ENCODE peak calls at places on chromosomes 11 and 22, in four cellular contexts. H is naive thymus-derived CD8-positive, alpha-beta T cell; C is iris pigment epithelial cell; N is upper lobe of right lung. L is an unnamed sample.

GRCh38 chr11:73856001-73856663 is 20.5 kb downstream of the COA4 start:
- DNase-seq in N (no peak), C (peak), H (no peak), L (no peak)

GRCh38 chr11:57649826-57650738 is at the start of gene YPEL4:
- DNase-seq in N (no peak), H (peak), C (peak), L (peak)

GRCh38 chr11:107576497-107577086 is 11.1 kb upstream of the ALKBH8 start:
- DNase-seq in N (no peak), C (peak), H (peak), L (no peak)

GRCh38 chr11:63567044-63567840 is 4.1 kb upstream of the PLAAT2 start:
- DNase-seq in C (peak), N (no peak), H (peak), L (peak)

GRCh38 chr11:13064593-13064992 is 55.5 kb downstream of the RASSF10 start:
- DNase-seq in N (no peak), C (no peak), H (no peak), L (no peak)

GRCh38 chr11:1896895-1897294 is 5.2 kb upstream of the PRR33 start:
- DNase-seq in H (no peak), N (no peak), C (no peak), L (no peak)

GRCh38 chr11:7353100-7353499 is 101.4 kb downstream of the SYT9 start:
- DNase-seq in C (peak), H (no peak), N (no peak), L (no peak)

GRCh38 chr11:74460481-74461154 is 6.7 kb downstream of the KCNE3 start:
- DNase-seq in N (no peak), C (peak), H (no peak), L (no peak)

GRCh38 chr11:115717215-115717584 is 213.0 kb upstream of the CADM1 start:
- DNase-seq in C (no peak), H (no peak), N (no peak), L (no peak)

GRCh38 chr11:93842461-93842860 is 8.0 kb downstream of the VSTM5 start:
- DNase-seq in H (no peak), N (no peak), C (peak), L (no peak)

GRCh38 chr22:28171135-28171534 is 252.1 kb upstream of the PITPNB start:
- DNase-seq in H (no peak), N (no peak), C (peak), L (no peak)

GRCh38 chr22:34812631-34813030 is 253.3 kb upstream of the ISX start:
- DNase-seq in H (no peak), N (no peak), C (no peak), L (no peak)

GRCh38 chr22:36322602-36322915 is 65.2 kb downstream of the MYH9 start:
- DNase-seq in H (no peak), C (no peak), N (no peak), L (no peak)

GRCh38 chr11:116641561-116642045 is 131.2 kb downstream of the BUD13 start:
- DNase-seq in C (peak), N (peak), H (peak), L (no peak)

GRCh38 chr11:111512296-111513239 is at the start of gene BTG4:
- DNase-seq in C (peak), N (no peak), H (peak), L (no peak)

GRCh38 chr11:33842236-33842915 is 49.5 kb downstream of the LMO2 start:
- DNase-seq in N (no peak), C (no peak), H (no peak), L (no peak)

GRCh38 chr11:94196363-94196762 is 67.7 kb downstream of the PANX1 start:
- DNase-seq in N (no peak), C (peak), H (no peak), L (no peak)

GRCh38 chr11:132538642-132539041 is 993.7 kb downstream of the OPCML start:
- DNase-seq in C (no peak), N (no peak), H (no peak), L (no peak)

GRCh38 chr11:95925011-95925410 is 1.1 kb upstream of the MTMR2 start:
- DNase-seq in H (no peak), C (peak), N (no peak), L (no peak)

GRCh38 chr11:78228467-78228866 is 39.7 kb downstream of the USP35 start:
- DNase-seq in C (peak), H (peak), N (no peak), L (no peak)

GRCh38 chr11:122207921-122208764 is 92.1 kb upstream of the BLID start:
- DNase-seq in N (no peak), H (no peak), C (peak), L (no peak)

GRCh38 chr22:33674357-33674756 is 245.9 kb downstream of the LARGE1 start:
- DNase-seq in N (no peak), C (no peak), H (no peak), L (no peak)

GRCh38 chr11:7546324-7546791 is 32.6 kb downstream of the PPFIBP2 start:
- DNase-seq in H (no peak), C (no peak), N (no peak), L (no peak)

L was measured in activated CD8-positive, alpha-beta memory T cell treated with anti-CD3 and anti-CD28 coated beads for 4 hours.